ENCODE peak calls at places on chromosomes 3 and 15, in nine cellular contexts. L is vagina, U is HCT116, M is Peyer's patch, K is heart left ventricle, H is breast epithelium, Y is A549, T is esophagus squamous epithelium, R is sigmoid colon. O is an unnamed sample.

GRCh38 chr3:101632586-101632985 is 44.3 kb downstream of the ZBTB11 start:
- DNase-seq in H (no peak), U (no peak), T (no peak), R (no peak), M (no peak), L (no peak), K (no peak), Y (no peak), O (peak)

GRCh38 chr15:100114526-100114925 is 227.2 kb downstream of the ADAMTS17 start:
- DNase-seq in M (no peak), Y (no peak), L (no peak), R (no peak), K (no peak), T (no peak), U (no peak), H (no peak), O (peak)

GRCh38 chr15:58434334-58434888 is 2.6 kb downstream of the LIPC start:
- DNase-seq in H (no peak), Y (no peak), K (no peak), T (no peak), R (no peak), M (no peak), U (no peak), L (no peak), O (no peak)

GRCh38 chr3:66338927-66339326 is 118.1 kb downstream of the SLC25A26 start:
- DNase-seq in U (no peak), T (no peak), R (no peak), K (no peak), L (no peak), Y (no peak), H (no peak), M (no peak), O (no peak)

GRCh38 chr3:189340680-189341460 is 169.1 kb downstream of the TPRG1 start:
- DNase-seq in Y (peak), T (no peak), U (peak), K (no peak), M (peak), R (no peak), H (no peak), L (no peak), O (no peak)

GRCh38 chr3:194102436-194102835 is 33.5 kb upstream of the HES1 start:
- DNase-seq in T (no peak), M (no peak), H (no peak), L (no peak), R (no peak), K (no peak), Y (no peak), U (no peak), O (no peak)

GRCh38 chr3:29764059-29764458 is 483.2 kb downstream of the RBMS3 start:
- DNase-seq in U (no peak), R (no peak), L (no peak), K (no peak), H (no peak), Y (no peak), T (no peak), M (no peak), O (no peak)

GRCh38 chr15:80026754-80027153 is 32.7 kb upstream of the ZFAND6 start:
- DNase-seq in Y (no peak), M (no peak), H (no peak), U (no peak), T (no peak), L (no peak), K (no peak), R (no peak), O (no peak)

GRCh38 chr15:51367322-51367976 is 26.0 kb downstream of the GLDN start:
- DNase-seq in K (no peak), U (no peak), L (no peak), H (no peak), Y (peak), R (no peak), M (no peak), T (no peak), O (no peak)

GRCh38 chr15:23663232-23663631 is 15.6 kb upstream of the MAGEL2 start:
- DNase-seq in M (no peak), H (no peak), Y (no peak), R (no peak), T (no peak), U (no peak), L (no peak), K (no peak), O (no peak)
- H3K4me3 ChIP-seq in M (no peak), H (no peak), Y (no peak), R (no peak), T (no peak), U (no peak), L (no peak), K (no peak), O (no peak)

GRCh38 chr3:184568591-184568917 is 7.0 kb downstream of the EPHB3 start:
- DNase-seq in M (no peak), R (no peak), L (no peak), U (no peak), H (no peak), K (no peak), T (no peak), Y (no peak), O (no peak)

GRCh38 chr3:184570035-184570434 is 8.4 kb downstream of the EPHB3 start:
- DNase-seq in T (no peak), L (no peak), U (no peak), R (no peak), Y (no peak), H (no peak), M (no peak), K (no peak), O (no peak)

GRCh38 chr3:184570501-184570900 is 8.9 kb downstream of the EPHB3 start:
- DNase-seq in T (no peak), K (peak), M (no peak), R (no peak), U (no peak), Y (no peak), L (no peak), H (no peak), O (no peak)

GRCh38 chr3:184567924-184568590 is 6.5 kb downstream of the EPHB3 start:
- DNase-seq in T (no peak), Y (no peak), U (no peak), L (no peak), R (no peak), K (peak), H (no peak), M (no peak), O (no peak)

GRCh38 chr3:184568918-184569829 is 7.6 kb downstream of the EPHB3 start:
- DNase-seq in R (peak), H (peak), T (peak), U (no peak), Y (no peak), M (peak), L (no peak), K (peak), O (peak)
- TF ChIP-seq POLR2A in R (no peak), H (no peak), T (no peak), U (no peak), Y (no peak), M (no peak), L (no peak), K (peak), O (no peak)

DNA sequence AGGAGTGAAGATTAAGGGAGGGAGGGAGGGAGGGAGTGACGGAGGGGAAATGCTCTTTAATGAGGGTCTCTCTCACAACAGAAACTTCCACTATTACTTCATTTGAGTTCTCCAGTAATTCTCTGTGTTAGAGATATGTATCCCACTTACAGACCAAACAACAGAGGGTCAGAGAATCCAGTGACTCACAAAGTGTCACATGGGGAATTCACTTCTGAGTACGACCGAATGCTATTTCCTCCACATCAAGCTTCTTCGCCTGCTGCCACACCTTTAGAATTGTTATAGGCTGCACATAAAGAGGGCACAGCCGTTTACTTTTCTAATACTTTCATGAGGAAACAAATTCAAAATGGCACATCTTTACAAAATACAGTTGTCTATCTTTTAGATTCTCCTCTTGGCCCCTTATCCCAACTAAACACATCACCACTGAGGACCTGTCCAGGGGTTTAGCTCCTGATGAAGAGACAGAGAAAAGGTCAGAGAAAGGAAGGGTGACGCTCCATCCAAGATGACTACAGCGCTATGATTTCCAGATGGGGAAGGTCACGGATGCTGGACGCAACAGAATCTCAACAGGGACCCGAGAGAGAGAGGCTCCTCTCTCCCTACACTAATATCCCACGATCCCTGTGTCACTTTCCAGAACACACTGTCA is 119.0 kb downstream of the XXYLT1 start:
- DNase-seq in L (no peak), M (no peak), K (no peak), T (no peak), Y (peak), U (peak), R (no peak), H (no peak), O (no peak)
- H3K4me3 ChIP-seq in L (no peak), M (no peak), K (no peak), T (no peak), Y (no peak), U (no peak), R (no peak), H (no peak), O (no peak)

DNA sequence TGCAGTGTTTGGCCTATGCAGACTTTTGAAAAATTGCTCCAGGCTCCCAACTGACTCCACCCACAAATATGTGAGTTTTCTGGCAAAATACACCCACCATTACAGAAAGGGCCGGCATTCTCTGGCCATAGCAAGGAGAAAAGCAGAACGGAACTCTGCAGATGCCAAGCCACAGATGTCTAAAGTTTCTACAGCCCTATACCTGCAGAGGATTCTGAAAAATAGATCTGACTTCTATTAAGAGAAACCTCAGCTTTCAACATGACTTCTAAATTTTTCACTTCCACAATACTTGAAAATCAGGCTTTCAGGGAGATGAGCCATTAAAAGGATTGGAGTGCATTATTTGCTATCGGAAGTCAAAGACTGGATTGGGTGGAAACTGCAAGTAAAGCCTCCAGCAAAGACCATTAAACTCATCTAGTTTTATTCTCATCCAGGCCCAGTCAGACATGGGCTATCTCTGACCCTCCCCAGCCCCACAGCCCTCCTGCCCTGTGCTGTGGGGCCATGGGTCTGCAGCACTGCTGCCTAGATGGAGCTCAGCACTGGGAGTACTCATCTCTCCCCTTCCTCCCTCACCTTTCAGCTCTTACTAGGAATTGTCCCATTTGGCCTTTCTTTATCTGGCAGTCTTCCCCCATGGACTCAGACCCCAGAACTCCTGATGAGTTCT is 243.1 kb upstream of the GOLGA6L4 start:
- DNase-seq in T (no peak), U (no peak), M (no peak), H (no peak), K (no peak), L (no peak), Y (no peak), R (no peak), O (no peak)
- TF ChIP-seq POLR2A in T (no peak), U (no peak), M (no peak), H (no peak), K (no peak), L (no peak), Y (no peak), R (no peak), O (no peak)

DNA sequence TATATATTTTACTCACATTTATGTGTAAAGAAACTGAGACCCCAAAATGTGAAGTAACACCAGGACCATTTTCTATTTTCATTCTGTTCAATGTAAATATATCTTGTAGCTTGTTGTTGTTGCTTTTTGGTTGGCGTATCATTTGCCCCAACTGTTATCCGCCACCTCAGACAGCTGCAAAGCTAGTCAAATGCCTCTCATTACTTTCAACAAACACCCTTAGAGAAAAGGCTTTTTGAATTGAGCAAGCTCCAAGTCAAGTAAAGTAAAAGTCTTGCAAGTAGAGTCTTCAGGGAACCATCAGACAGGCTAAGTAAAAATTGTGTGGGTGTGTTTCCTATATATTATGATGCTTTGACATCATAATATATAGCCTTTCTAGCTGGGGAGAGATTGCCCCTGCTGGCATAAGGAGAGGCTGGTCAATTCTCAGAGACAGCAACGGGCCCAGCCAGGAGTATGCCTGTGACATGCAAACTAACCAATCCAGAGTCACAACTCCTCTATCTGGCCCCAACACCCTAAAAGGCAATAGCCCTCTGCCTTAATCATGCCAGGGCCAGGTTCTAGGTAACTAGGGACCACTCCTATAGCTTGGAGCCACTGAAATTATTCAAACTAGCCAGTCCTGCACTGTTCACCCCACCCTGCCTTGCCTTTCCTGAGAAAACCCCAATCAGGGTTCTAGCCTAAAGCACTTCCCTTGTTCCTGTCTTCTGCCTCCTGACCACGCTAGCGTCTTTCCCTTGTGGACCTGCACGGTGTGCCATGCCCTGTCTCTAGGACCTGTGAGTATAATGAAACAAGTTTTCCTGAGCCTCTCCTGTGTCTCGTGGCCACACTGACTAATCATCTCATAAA is 75.6 kb downstream of the RAD18 start:
- DNase-seq in K (no peak), R (no peak), Y (no peak), U (no peak), L (no peak), H (no peak), M (no peak), T (no peak), O (no peak)
- H3K4me3 ChIP-seq in K (no peak), R (no peak), Y (no peak), U (no peak), L (no peak), H (no peak), M (no peak), T (no peak), O (no peak)

DNA sequence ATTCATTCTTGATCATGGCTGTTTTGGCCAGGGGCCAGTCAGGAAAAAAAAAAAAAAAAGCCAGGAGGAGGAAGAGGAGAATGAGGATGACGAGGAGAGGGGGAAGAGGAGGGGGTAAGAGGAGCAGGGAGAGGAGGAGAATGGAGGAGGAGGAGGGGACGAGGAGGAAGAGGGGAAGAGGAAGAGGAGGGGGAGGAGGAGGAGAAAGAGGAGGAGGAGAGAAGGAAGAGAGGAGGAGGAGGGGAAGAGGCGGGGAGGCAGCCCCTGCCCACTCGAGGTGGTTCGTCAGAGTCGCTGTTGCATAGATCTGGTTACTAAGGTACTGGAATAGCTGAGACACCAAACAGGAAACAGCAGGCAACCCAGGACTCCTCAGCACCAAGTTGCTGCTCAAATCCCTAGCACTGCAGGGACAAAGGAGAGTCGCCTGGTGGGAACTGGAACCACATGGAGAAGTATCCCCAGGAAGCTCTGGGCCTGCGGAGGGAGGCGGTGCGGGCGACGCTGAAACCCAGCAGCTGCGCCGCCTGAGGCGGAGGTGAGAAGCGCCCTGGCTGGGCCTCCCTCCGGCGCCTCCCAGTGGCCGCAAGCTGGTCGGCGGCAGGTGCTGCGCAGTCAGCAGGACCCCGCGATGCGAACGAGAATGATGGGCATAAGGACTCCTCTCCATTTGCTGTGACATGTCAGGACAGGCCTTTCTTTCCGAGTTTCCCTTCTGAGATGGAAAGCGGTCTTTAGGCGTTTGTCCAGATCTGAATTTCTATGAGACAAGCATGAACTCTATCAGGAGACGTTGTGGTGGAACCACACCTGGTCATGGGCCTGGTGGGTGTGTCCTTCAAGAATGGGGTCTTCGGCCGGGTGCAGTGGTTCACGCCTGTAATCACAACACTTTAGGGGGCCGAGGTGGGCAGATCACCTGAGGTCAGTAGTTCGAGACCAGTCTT is 17.5 kb downstream of the FAM240A start:
- DNase-seq in M (peak), Y (peak), K (peak), U (peak), R (peak), L (no peak), H (peak), T (no peak), O (peak)
- TF ChIP-seq POLR2A in M (no peak), Y (no peak), K (no peak), U (no peak), R (no peak), L (no peak), H (no peak), T (no peak), O (no peak)

O was measured in spleen.